ENCODE peak calls at places on chromosomes 12 and 14, in seven cellular contexts. R is HEK293T; W is GM12865; U is stimulated activated CD4-positive, alpha-beta T cell treated with anti-CD3 and anti-CD28 coated beads, TNF-alpha, amount 100 ng/mL, for 48 hours; V is heart left ventricle; F is MV-4-11; Y is right lobe of liver. A is an unnamed sample.

GRCh38 chr14:103908580-103908979 is 19.7 kb upstream of the TDRD9 start:
- DNase-seq in R (no peak), U (no peak), V (no peak), F (no peak), Y (no peak), W (no peak), A (no peak)

GRCh38 chr12:132163911-132164288 is 19.6 kb downstream of the NOC4L start:
- DNase-seq in W (no peak), F (no peak), V (no peak), R (no peak), U (no peak), Y (no peak), A (no peak)

GRCh38 chr14:53044486-53044885 is 93.6 kb upstream of the FERMT2 start:
- DNase-seq in W (no peak), U (no peak), Y (no peak), F (no peak), V (no peak), R (no peak), A (no peak)

GRCh38 chr12:5557906-5558305 is 126.0 kb downstream of the NTF3 start:
- DNase-seq in V (no peak), R (no peak), U (no peak), W (no peak), F (no peak), Y (no peak), A (no peak)

GRCh38 chr14:44099752-44100462 is 407.2 kb downstream of the FSCB start:
- DNase-seq in U (no peak), V (no peak), Y (no peak), W (no peak), F (no peak), R (no peak), A (no peak)

GRCh38 chr14:56412453-56413434 is 166.9 kb upstream of the TMEM260 start:
- DNase-seq in U (no peak), R (no peak), V (no peak), W (no peak), F (no peak), Y (no peak), A (no peak)

GRCh38 chr14:50395448-50395847 is 1.2 kb downstream of the CDKL1 start:
- DNase-seq in R (no peak), W (no peak), F (no peak), U (no peak), V (peak), Y (peak), A (no peak)

GRCh38 chr12:41185946-41186345 is 2.2 kb upstream of the PDZRN4 start:
- DNase-seq in Y (no peak), W (no peak), R (no peak), V (no peak), U (no peak), F (peak), A (no peak)

GRCh38 chr12:120259418-120260202 is 5.9 kb downstream of the PXN start:
- DNase-seq in V (no peak), F (no peak), W (no peak), Y (no peak), R (no peak), U (no peak), A (no peak)